ENCODE peak calls at places on chromosomes 5 and 9, in six cellular contexts. One of them, this sample, is unnamed.

GRCh38 chr9:129121483-129121882 is 10.3 kb downstream of the PTPA start:
- DNase-seq in stimulated activated naive CD4-positive, alpha-beta T cell treated with Interleukin-2 at 50 U/mL for 16 hours: no peak
- DNase-seq in stimulated activated naive CD8-positive, alpha-beta T cell treated with anti-CD3 and anti-CD28 coated beads, Interleukin-15, amount 100 ng/mL, for 72 hours: no peak
- DNase-seq in OCI-M1: no peak
- DNase-seq in effector memory CD4-positive, alpha-beta T cell: no peak
- DNase-seq in stimulated activated CD4-positive, alpha-beta T cell treated with anti-CD3 and anti-CD28 coated beads, TNF-alpha, amount 100 ng/mL, for 1 hour: no peak
- DNase-seq in this sample: no peak

GRCh38 chr5:92801921-92802320 is 779.1 kb downstream of the NR2F1-AS1 start:
- DNase-seq in stimulated activated naive CD4-positive, alpha-beta T cell treated with Interleukin-2 at 50 U/mL for 16 hours: no peak
- DNase-seq in stimulated activated naive CD8-positive, alpha-beta T cell treated with anti-CD3 and anti-CD28 coated beads, Interleukin-15, amount 100 ng/mL, for 72 hours: no peak
- DNase-seq in OCI-M1: no peak
- DNase-seq in effector memory CD4-positive, alpha-beta T cell: no peak
- DNase-seq in stimulated activated CD4-positive, alpha-beta T cell treated with anti-CD3 and anti-CD28 coated beads, TNF-alpha, amount 100 ng/mL, for 1 hour: no peak
- DNase-seq in this sample: no peak

GRCh38 chr5:65808818-65809217 is 86.8 kb downstream of the NLN start:
- DNase-seq in stimulated activated naive CD4-positive, alpha-beta T cell treated with Interleukin-2 at 50 U/mL for 16 hours: no peak
- DNase-seq in stimulated activated naive CD8-positive, alpha-beta T cell treated with anti-CD3 and anti-CD28 coated beads, Interleukin-15, amount 100 ng/mL, for 72 hours: no peak
- DNase-seq in OCI-M1: no peak
- DNase-seq in effector memory CD4-positive, alpha-beta T cell: no peak
- DNase-seq in stimulated activated CD4-positive, alpha-beta T cell treated with anti-CD3 and anti-CD28 coated beads, TNF-alpha, amount 100 ng/mL, for 1 hour: no peak
- DNase-seq in this sample: no peak

GRCh38 chr9:89442501-89442978 is 55.4 kb downstream of the SEMA4D start:
- DNase-seq in stimulated activated naive CD4-positive, alpha-beta T cell treated with Interleukin-2 at 50 U/mL for 16 hours: no peak
- DNase-seq in stimulated activated naive CD8-positive, alpha-beta T cell treated with anti-CD3 and anti-CD28 coated beads, Interleukin-15, amount 100 ng/mL, for 72 hours: no peak
- DNase-seq in OCI-M1: no peak
- DNase-seq in effector memory CD4-positive, alpha-beta T cell: no peak
- DNase-seq in stimulated activated CD4-positive, alpha-beta T cell treated with anti-CD3 and anti-CD28 coated beads, TNF-alpha, amount 100 ng/mL, for 1 hour: no peak
- DNase-seq in this sample: no peak

GRCh38 chr9:137802021-137802420 is 75.6 kb upstream of the CACNA1B start:
- DNase-seq in stimulated activated naive CD4-positive, alpha-beta T cell treated with Interleukin-2 at 50 U/mL for 16 hours: no peak
- DNase-seq in stimulated activated naive CD8-positive, alpha-beta T cell treated with anti-CD3 and anti-CD28 coated beads, Interleukin-15, amount 100 ng/mL, for 72 hours: no peak
- DNase-seq in OCI-M1: no peak
- DNase-seq in effector memory CD4-positive, alpha-beta T cell: no peak
- DNase-seq in stimulated activated CD4-positive, alpha-beta T cell treated with anti-CD3 and anti-CD28 coated beads, TNF-alpha, amount 100 ng/mL, for 1 hour: no peak
- DNase-seq in this sample: no peak

GRCh38 chr9:117782931-117783788 is 79.0 kb downstream of the TLR4 start:
- DNase-seq in stimulated activated naive CD4-positive, alpha-beta T cell treated with Interleukin-2 at 50 U/mL for 16 hours: peak
- DNase-seq in stimulated activated naive CD8-positive, alpha-beta T cell treated with anti-CD3 and anti-CD28 coated beads, Interleukin-15, amount 100 ng/mL, for 72 hours: peak
- DNase-seq in OCI-M1: peak
- DNase-seq in effector memory CD4-positive, alpha-beta T cell: peak
- DNase-seq in stimulated activated CD4-positive, alpha-beta T cell treated with anti-CD3 and anti-CD28 coated beads, TNF-alpha, amount 100 ng/mL, for 1 hour: peak
- DNase-seq in this sample: no peak

GRCh38 chr9:35520404-35520790 is 30.5 kb downstream of the RUSC2 start:
- DNase-seq in stimulated activated naive CD4-positive, alpha-beta T cell treated with Interleukin-2 at 50 U/mL for 16 hours: no peak
- DNase-seq in stimulated activated naive CD8-positive, alpha-beta T cell treated with anti-CD3 and anti-CD28 coated beads, Interleukin-15, amount 100 ng/mL, for 72 hours: no peak
- DNase-seq in OCI-M1: no peak
- DNase-seq in effector memory CD4-positive, alpha-beta T cell: no peak
- DNase-seq in stimulated activated CD4-positive, alpha-beta T cell treated with anti-CD3 and anti-CD28 coated beads, TNF-alpha, amount 100 ng/mL, for 1 hour: no peak
- DNase-seq in this sample: no peak

GRCh38 chr5:67679184-67679855 is 482.7 kb upstream of the CD180 start:
- DNase-seq in stimulated activated naive CD4-positive, alpha-beta T cell treated with Interleukin-2 at 50 U/mL for 16 hours: no peak
- DNase-seq in stimulated activated naive CD8-positive, alpha-beta T cell treated with anti-CD3 and anti-CD28 coated beads, Interleukin-15, amount 100 ng/mL, for 72 hours: no peak
- DNase-seq in OCI-M1: no peak
- DNase-seq in effector memory CD4-positive, alpha-beta T cell: no peak
- DNase-seq in stimulated activated CD4-positive, alpha-beta T cell treated with anti-CD3 and anti-CD28 coated beads, TNF-alpha, amount 100 ng/mL, for 1 hour: no peak
- DNase-seq in this sample: no peak

GRCh38 chr5:128341056-128341455 is 197.0 kb downstream of the FBN2 start:
- DNase-seq in stimulated activated naive CD4-positive, alpha-beta T cell treated with Interleukin-2 at 50 U/mL for 16 hours: no peak
- DNase-seq in stimulated activated naive CD8-positive, alpha-beta T cell treated with anti-CD3 and anti-CD28 coated beads, Interleukin-15, amount 100 ng/mL, for 72 hours: no peak
- DNase-seq in OCI-M1: no peak
- DNase-seq in effector memory CD4-positive, alpha-beta T cell: no peak
- DNase-seq in stimulated activated CD4-positive, alpha-beta T cell treated with anti-CD3 and anti-CD28 coated beads, TNF-alpha, amount 100 ng/mL, for 1 hour: no peak
- DNase-seq in this sample: no peak

GRCh38 chr5:132445640-132445923 is 45.0 kb downstream of the IRF1 start:
- DNase-seq in stimulated activated naive CD4-positive, alpha-beta T cell treated with Interleukin-2 at 50 U/mL for 16 hours: no peak
- DNase-seq in stimulated activated naive CD8-positive, alpha-beta T cell treated with anti-CD3 and anti-CD28 coated beads, Interleukin-15, amount 100 ng/mL, for 72 hours: no peak
- DNase-seq in OCI-M1: no peak
- DNase-seq in effector memory CD4-positive, alpha-beta T cell: no peak
- DNase-seq in stimulated activated CD4-positive, alpha-beta T cell treated with anti-CD3 and anti-CD28 coated beads, TNF-alpha, amount 100 ng/mL, for 1 hour: no peak
- DNase-seq in this sample: no peak

GRCh38 chr9:110288503-110288902 is 32.2 kb upstream of the TXN start:
- DNase-seq in stimulated activated naive CD4-positive, alpha-beta T cell treated with Interleukin-2 at 50 U/mL for 16 hours: no peak
- DNase-seq in stimulated activated naive CD8-positive, alpha-beta T cell treated with anti-CD3 and anti-CD28 coated beads, Interleukin-15, amount 100 ng/mL, for 72 hours: no peak
- DNase-seq in OCI-M1: no peak
- DNase-seq in effector memory CD4-positive, alpha-beta T cell: no peak
- DNase-seq in stimulated activated CD4-positive, alpha-beta T cell treated with anti-CD3 and anti-CD28 coated beads, TNF-alpha, amount 100 ng/mL, for 1 hour: no peak
- DNase-seq in this sample: no peak

GRCh38 chr5:169656125-169656990 is 19.3 kb downstream of the DOCK2 start:
- DNase-seq in stimulated activated naive CD4-positive, alpha-beta T cell treated with Interleukin-2 at 50 U/mL for 16 hours: no peak
- DNase-seq in stimulated activated naive CD8-positive, alpha-beta T cell treated with anti-CD3 and anti-CD28 coated beads, Interleukin-15, amount 100 ng/mL, for 72 hours: peak
- DNase-seq in OCI-M1: no peak
- DNase-seq in effector memory CD4-positive, alpha-beta T cell: no peak
- DNase-seq in stimulated activated CD4-positive, alpha-beta T cell treated with anti-CD3 and anti-CD28 coated beads, TNF-alpha, amount 100 ng/mL, for 1 hour: no peak
- DNase-seq in this sample: no peak

GRCh38 chr5:113663879-113664278 is 150.4 kb downstream of the YTHDC2 start:
- DNase-seq in stimulated activated naive CD4-positive, alpha-beta T cell treated with Interleukin-2 at 50 U/mL for 16 hours: peak
- DNase-seq in stimulated activated naive CD8-positive, alpha-beta T cell treated with anti-CD3 and anti-CD28 coated beads, Interleukin-15, amount 100 ng/mL, for 72 hours: peak
- DNase-seq in OCI-M1: peak
- DNase-seq in effector memory CD4-positive, alpha-beta T cell: peak
- DNase-seq in stimulated activated CD4-positive, alpha-beta T cell treated with anti-CD3 and anti-CD28 coated beads, TNF-alpha, amount 100 ng/mL, for 1 hour: no peak
- DNase-seq in this sample: no peak

GRCh38 chr9:80049096-80049495 is 477.3 kb downstream of the TLE4 start:
- DNase-seq in stimulated activated naive CD4-positive, alpha-beta T cell treated with Interleukin-2 at 50 U/mL for 16 hours: no peak
- DNase-seq in stimulated activated naive CD8-positive, alpha-beta T cell treated with anti-CD3 and anti-CD28 coated beads, Interleukin-15, amount 100 ng/mL, for 72 hours: no peak
- DNase-seq in OCI-M1: no peak
- DNase-seq in effector memory CD4-positive, alpha-beta T cell: no peak
- DNase-seq in stimulated activated CD4-positive, alpha-beta T cell treated with anti-CD3 and anti-CD28 coated beads, TNF-alpha, amount 100 ng/mL, for 1 hour: no peak
- DNase-seq in this sample: no peak